ENCODE peak calls at places on chromosomes 4 and X, in nine cellular contexts. H, E, Q, F, S, K, I, N and Y are unnamed samples.

GRCh38 chr4:133320576-133321170 is 171.6 kb downstream of the PCDH10 start:
- DNase-seq in H (no peak), E (no peak), Q (peak), F (peak), S (no peak), K (no peak), I (no peak), N (no peak), Y (no peak)

GRCh38 chr4:40848981-40849380 is 99.2 kb downstream of the NSUN7 start:
- DNase-seq in H (no peak), E (no peak), Q (no peak), F (no peak), S (no peak), K (no peak), I (no peak), N (no peak), Y (no peak)

GRCh38 chr4:26325191-26325590 is 4.4 kb downstream of the RBPJ start:
- DNase-seq in H (no peak), E (no peak), Q (no peak), F (peak), S (peak), K (no peak), I (no peak), N (no peak), Y (no peak)

GRCh38 chr4:75099321-75099720 is 166.4 kb downstream of the PARM1 start:
- DNase-seq in H (no peak), E (peak), Q (no peak), F (no peak), S (peak), K (no peak), I (peak), N (no peak), Y (no peak)

GRCh38 chr4:7160439-7160838 is 31.9 kb upstream of the SORCS2 start:
- DNase-seq in H (no peak), E (no peak), Q (peak), F (no peak), S (no peak), K (no peak), I (no peak), N (no peak), Y (peak)

GRCh38 chr4:169103966-169104412 is 93.9 kb upstream of the CBR4 start:
- DNase-seq in H (no peak), E (no peak), Q (peak), F (no peak), S (no peak), K (no peak), I (no peak), N (no peak), Y (no peak)

GRCh38 chr4:131534944-131535640 is 1614.0 kb upstream of the PCDH10 start:
- DNase-seq in H (no peak), E (no peak), Q (no peak), F (no peak), S (no peak), K (no peak), I (no peak), N (peak), Y (no peak)

GRCh38 chr4:139734875-139735380 is 69.3 kb downstream of the MGST2 start:
- DNase-seq in H (no peak), E (peak), Q (peak), F (peak), S (peak), K (peak), I (peak), N (peak), Y (no peak)

GRCh38 chr4:145540235-145540634 is 58.6 kb downstream of the SMAD1 start:
- DNase-seq in H (no peak), E (no peak), Q (no peak), F (no peak), S (no peak), K (no peak), I (no peak), N (no peak), Y (no peak)

GRCh38 chr4:55346851-55347255 is 811 bp downstream of the SRD5A3 start:
- DNase-seq in H (no peak), E (peak), Q (no peak), F (no peak), S (no peak), K (peak), I (no peak), N (no peak), Y (no peak)

GRCh38 chr4:184267673-184268573 is 50.2 kb upstream of the ENPP6 start:
- DNase-seq in H (no peak), E (peak), Q (peak), F (peak), S (peak), K (no peak), I (peak), N (peak), Y (no peak)

GRCh38 chr4:57442834-57443291 is 332.7 kb upstream of the IGFBP7 start:
- DNase-seq in H (no peak), E (peak), Q (peak), F (peak), S (no peak), K (peak), I (peak), N (no peak), Y (no peak)

GRCh38 chr4:100391913-100392312 is 125.9 kb downstream of the EMCN start:
- DNase-seq in H (no peak), E (no peak), Q (no peak), F (peak), S (no peak), K (no peak), I (no peak), N (no peak), Y (no peak)

GRCh38 chrX:1453390-1453783 is 678 bp upstream of the ASMTL start:
- DNase-seq in H (no peak), E (no peak), Q (no peak), F (no peak), S (peak), K (no peak), I (no peak), N (no peak), Y (peak)

DNA sequence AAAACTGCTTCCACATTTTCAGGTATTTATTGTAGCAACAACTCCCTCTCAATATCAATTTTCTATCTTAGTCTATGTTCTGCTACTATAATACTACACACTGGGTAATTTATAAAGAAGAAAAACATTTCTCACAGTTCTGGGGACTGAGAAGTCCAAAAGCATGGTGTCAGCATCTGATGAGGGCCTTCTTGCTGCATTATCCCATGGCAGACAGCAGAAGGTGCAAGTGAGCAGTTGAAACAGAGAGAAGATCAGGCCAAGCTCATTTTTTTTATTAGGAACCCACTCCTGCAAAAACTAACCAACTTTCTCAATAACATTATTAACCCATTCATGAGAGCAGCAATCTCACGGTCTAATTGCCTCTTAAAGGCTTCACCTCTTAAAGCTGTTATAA is 376.0 kb downstream of the RAB28 start:
- DNase-seq in H (no peak), E (no peak), Q (no peak), F (no peak), S (no peak), K (no peak), I (no peak), N (no peak), Y (no peak)
- TF ChIP-seq CTCF in H (peak), E (no peak), Q (peak), F (peak), S (no peak), K (no peak), I (no peak), N (no peak), Y (peak)

GRCh38 chr4:18020145-18020670 is 1.3 kb downstream of the LCORL start:
- DNase-seq in H (no peak), E (peak), Q (peak), F (no peak), S (no peak), K (no peak), I (no peak), N (no peak), Y (peak)

GRCh38 chr4:18021470-18021719 is 160 bp downstream of the LCORL start:
- DNase-seq in H (no peak), E (no peak), Q (no peak), F (peak), S (no peak), K (no peak), I (no peak), N (no peak), Y (no peak)

GRCh38 chr4:18020671-18021469 is 685 bp downstream of the LCORL start:
- DNase-seq in H (peak), E (peak), Q (peak), F (peak), S (peak), K (peak), I (peak), N (peak), Y (peak)

GRCh38 chr4:18022572-18023039 is 1.1 kb upstream of the LCORL start:
- DNase-seq in H (no peak), E (no peak), Q (no peak), F (no peak), S (no peak), K (no peak), I (no peak), N (no peak), Y (no peak)

DNA sequence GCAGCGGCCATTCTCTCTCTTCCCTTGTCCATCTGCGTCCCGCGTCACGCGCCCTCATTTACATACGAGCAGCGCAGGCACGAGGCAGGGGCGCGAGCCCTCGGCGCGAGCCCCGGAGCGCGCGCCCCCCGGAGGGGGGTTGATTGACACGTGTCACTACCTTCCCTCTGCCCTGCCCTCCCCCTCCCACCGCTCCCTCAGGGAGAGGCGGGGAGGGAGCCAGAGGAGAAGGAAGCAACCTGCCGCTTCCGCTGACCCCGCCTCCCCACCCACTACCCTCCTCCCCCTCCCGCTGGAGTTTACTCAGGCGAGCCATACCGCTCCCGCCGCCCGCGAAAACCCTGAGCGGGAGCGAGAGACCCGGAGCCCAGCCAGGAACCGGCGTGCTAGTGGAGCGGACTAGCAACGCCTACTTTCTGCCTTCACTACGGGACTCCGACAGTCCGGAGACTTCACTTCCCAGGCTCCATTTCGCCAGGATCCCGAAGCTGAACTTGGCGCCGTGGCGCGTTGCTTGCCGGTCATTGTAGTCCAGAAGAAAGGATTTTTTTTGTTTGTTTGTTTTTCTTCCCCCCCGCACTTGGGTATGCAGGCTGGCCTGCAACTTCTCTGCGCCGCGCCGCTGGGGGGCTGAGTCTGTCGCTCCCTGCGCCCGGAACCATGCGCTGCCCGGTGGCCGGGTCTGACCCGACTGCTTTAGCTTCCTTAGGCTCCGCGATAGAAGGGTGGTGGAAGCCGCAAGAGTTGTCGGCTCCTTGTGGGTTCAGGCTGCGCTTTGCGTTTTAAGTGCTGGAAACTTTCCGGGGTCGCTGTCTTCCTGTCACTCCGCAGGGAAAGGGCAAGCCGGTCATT is at the start of gene LCORL:
- DNase-seq in H (peak), E (peak), Q (peak), F (peak), S (peak), K (peak), I (peak), N (peak), Y (peak)
- TF ChIP-seq CTCF in H (peak), E (peak), Q (peak), F (peak), S (peak), K (peak), I (no peak), N (no peak), Y (peak)

DNA sequence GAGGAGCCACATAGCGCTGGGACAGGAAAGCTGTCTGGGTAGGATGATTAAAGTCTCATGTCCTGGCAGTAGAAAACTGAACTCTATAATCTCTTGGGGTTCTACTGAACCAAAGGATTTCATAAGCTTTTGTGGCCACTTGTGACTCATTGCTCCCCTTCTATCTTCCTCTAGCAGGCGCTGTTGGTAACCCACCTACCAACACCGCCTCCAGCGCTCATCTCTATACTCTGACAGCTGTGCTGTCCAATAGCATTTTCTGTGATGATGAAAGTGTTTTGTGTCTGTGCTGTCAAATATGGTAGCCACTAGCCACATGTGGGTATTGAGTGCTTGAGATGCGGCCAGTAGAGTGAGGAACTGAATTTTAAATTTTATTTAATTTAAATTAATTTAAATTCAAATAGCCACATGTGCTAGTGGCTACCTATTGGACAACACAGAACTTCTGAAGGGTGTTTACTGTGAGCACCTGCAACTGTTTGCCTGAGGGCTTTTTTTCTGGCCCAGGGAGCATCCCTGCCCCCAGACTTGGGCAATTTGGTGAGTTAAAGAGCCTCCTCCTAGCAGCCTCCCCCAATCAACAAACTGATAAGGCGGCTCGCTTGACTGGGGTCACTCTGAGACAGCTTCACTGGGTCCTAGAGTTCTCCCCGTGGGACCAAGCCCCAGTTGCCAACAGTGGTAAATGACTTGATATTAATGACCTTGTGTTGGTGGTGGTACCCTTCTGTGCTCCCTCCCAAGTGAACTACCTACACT is 169.2 kb upstream of the ATP6AP2 start:
- DNase-seq in H (no peak), E (no peak), Q (peak), F (no peak), S (no peak), K (no peak), I (no peak), N (no peak), Y (no peak)
- TF ChIP-seq CTCF in H (no peak), E (no peak), Q (peak), F (peak), S (no peak), K (no peak), I (no peak), N (no peak), Y (peak)

GRCh38 chr4:160009656-160010493 is 907.0 kb downstream of the RAPGEF2 start:
- DNase-seq in H (no peak), E (no peak), Q (no peak), F (no peak), S (no peak), K (no peak), I (no peak), N (no peak), Y (no peak)
- TF ChIP-seq CTCF in H (no peak), E (no peak), Q (no peak), F (no peak), S (no peak), K (no peak), I (no peak), N (no peak), Y (no peak)

GRCh38 chr4:107153228-107153627 is 117.1 kb upstream of the DKK2 start:
- DNase-seq in H (no peak), E (peak), Q (peak), F (no peak), S (no peak), K (no peak), I (no peak), N (no peak), Y (no peak)
- TF ChIP-seq CTCF in H (no peak), E (peak), Q (peak), F (peak), S (no peak), K (peak), I (no peak), N (peak), Y (peak)

GRCh38 chr4:77665381-77666069 is 59.9 kb downstream of the CXCL13 start:
- DNase-seq in H (no peak), E (no peak), Q (no peak), F (no peak), S (no peak), K (no peak), I (no peak), N (no peak), Y (no peak)

GRCh38 chr4:77662396-77662795 is 56.8 kb downstream of the CXCL13 start:
- DNase-seq in H (no peak), E (peak), Q (no peak), F (no peak), S (no peak), K (no peak), I (no peak), N (no peak), Y (no peak)
- TF ChIP-seq CTCF in H (no peak), E (no peak), Q (no peak), F (no peak), S (no peak), K (no peak), I (no peak), N (no peak), Y (no peak)

DNA sequence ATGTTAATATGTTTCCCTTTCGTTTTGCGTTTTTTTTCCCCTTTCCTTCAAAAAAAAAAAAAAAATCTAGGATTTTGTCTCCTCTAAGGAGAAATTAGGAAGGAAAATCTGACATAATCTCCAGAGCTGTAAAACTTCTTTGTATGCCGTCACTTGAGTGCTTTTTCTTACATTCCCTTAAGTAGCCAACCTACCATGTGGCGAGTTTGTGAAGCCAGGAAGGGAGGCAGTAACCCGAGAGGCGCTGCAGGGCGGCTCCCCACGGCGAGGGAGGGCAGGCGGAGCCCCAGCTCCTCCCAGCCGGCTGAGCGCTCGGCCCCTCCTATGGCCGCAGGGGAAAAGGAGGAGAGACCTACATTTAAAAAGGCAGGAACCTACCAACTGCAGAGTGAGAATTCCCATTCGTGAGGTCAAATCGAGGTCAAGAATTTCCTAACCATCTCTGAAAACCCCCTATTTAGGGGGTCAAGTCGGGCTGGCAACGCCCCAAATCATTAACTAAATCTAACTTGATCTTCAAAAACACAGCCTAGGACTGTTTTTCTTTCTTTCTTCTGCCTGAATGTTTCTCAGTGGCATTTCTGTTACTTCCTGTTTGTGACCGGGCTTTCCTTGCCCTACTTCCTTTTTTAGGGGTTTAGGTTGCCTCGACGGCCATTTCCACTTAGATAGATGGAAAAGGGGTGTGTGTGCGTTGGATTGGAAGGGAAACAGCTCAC is 345.1 kb upstream of the KLF3 start:
- DNase-seq in H (peak), E (peak), Q (peak), F (peak), S (peak), K (peak), I (peak), N (peak), Y (no peak)
- TF ChIP-seq CTCF in H (no peak), E (no peak), Q (no peak), F (no peak), S (no peak), K (no peak), I (no peak), N (peak), Y (no peak)

DNA sequence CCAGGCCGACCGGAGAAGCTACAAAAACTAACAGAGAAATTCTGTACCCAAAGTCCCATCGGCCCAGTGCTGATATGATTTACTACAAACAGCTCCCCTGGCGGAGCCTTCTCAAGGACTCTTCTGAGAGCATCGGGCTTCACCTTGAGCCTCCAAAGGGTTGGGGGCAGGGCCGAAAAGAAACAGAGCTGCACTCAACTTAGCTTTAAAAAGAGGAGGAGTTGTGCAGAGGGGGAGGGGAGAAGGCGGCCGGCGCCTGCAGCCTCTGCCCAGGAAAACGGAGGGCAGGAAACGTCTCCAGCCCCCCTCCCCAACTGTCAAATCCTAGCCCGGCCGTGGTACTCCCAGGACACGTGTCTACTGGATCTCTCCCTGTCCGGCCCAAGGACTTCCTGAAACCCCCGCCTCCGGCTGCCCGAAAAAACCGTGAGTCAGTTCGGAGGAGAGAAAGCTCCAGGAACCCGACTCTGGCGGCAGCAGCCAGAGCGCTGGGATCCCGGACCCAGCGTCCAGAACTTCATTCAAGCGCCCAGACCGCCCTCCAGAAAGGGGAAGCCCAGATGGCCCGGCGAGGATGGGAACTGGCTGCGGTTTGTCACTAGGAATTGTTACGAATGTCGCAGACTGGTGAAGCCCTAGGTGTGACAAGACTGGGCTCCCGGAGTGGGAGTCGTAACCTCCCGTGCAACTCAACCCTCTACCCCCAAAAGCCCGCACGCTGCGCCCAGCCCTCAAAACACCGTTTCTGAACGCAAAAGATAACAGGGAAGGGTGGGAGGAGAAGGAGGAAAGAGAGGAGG is 1.0 kb downstream of the ADAMTS3 start:
- DNase-seq in H (peak), E (peak), Q (peak), F (peak), S (no peak), K (peak), I (peak), N (peak), Y (peak)
- TF ChIP-seq CTCF in H (peak), E (peak), Q (peak), F (peak), S (no peak), K (peak), I (no peak), N (peak), Y (peak)